ENCODE peak calls at places on chromosomes 3 and 15, in seven cellular contexts. J, W, O, V, F, T and K are unnamed samples.

GRCh38 chr15:66053991-66054390 is 184.7 kb downstream of the RAB11A start:
- DNase-seq in J (no peak), W (no peak), O (no peak), V (no peak), F (no peak), T (no peak), K (no peak)

GRCh38 chr3:194070220-194070633 is 65.7 kb upstream of the HES1 start:
- DNase-seq in J (no peak), W (no peak), O (no peak), V (peak; percentile 65), F (no peak), T (no peak), K (no peak)

GRCh38 chr3:82050382-82050781 is 288.9 kb upstream of the GBE1 start:
- DNase-seq in J (no peak), W (no peak), O (no peak), V (no peak), F (no peak), T (no peak), K (no peak)

GRCh38 chr3:33061782-33062181 is 35.2 kb downstream of the GLB1 start:
- DNase-seq in J (peak; percentile 43), W (no peak), O (no peak), V (no peak), F (peak; percentile 65), T (no peak), K (no peak)

GRCh38 chr3:11908981-11909698 is 62.5 kb upstream of the TAMM41 start:
- DNase-seq in J (no peak), W (no peak), O (no peak), V (no peak), F (no peak), T (no peak), K (no peak)

GRCh38 chr15:43225201-43225949 is 4.6 kb upstream of the EPB42 start:
- DNase-seq in J (peak; percentile 60), W (peak; percentile 56), O (peak; percentile 4), V (peak; percentile 63), F (peak; percentile 83), T (peak; percentile 84), K (peak; percentile 79)

GRCh38 chr15:31265090-31265870 is 61.4 kb upstream of the KLF13 start:
- DNase-seq in J (peak; percentile 84), W (no peak), O (no peak), V (peak; percentile 79), F (peak; percentile 46), T (no peak), K (peak; percentile 9)

GRCh38 chr3:36890261-36890660 is 54.6 kb downstream of the TRANK1 start:
- DNase-seq in J (no peak), W (no peak), O (no peak), V (no peak), F (no peak), T (no peak), K (peak; percentile 28)

GRCh38 chr3:196080997-196081833 is 675 bp downstream of the TFRC start:
- DNase-seq in J (peak; percentile 74), W (no peak), O (no peak), V (peak; percentile 35), F (peak; percentile 84), T (peak; percentile 56), K (peak; percentile 71)

GRCh38 chr3:101861978-101862421 is 12.7 kb downstream of the NFKBIZ start:
- DNase-seq in J (no peak), W (no peak), O (no peak), V (no peak), F (no peak), T (no peak), K (no peak)

GRCh38 chr3:169133178-169134161 is 530.0 kb downstream of the MECOM start:
- DNase-seq in J (no peak), W (no peak), O (no peak), V (no peak), F (no peak), T (peak; percentile 63), K (no peak)

GRCh38 chr3:168839692-168840091 is 744.0 kb upstream of the GOLIM4 start:
- DNase-seq in J (no peak), W (no peak), O (no peak), V (no peak), F (no peak), T (no peak), K (no peak)

GRCh38 chr15:49301562-49301961 is 121.5 kb upstream of the FGF7 start:
- DNase-seq in J (no peak), W (no peak), O (no peak), V (no peak), F (no peak), T (peak; percentile 30), K (no peak)

GRCh38 chr15:84878504-84878903 is 6.0 kb upstream of the SLC28A1 start:
- DNase-seq in J (peak; percentile 68), W (peak; percentile 56), O (peak; percentile 9), V (peak; percentile 22), F (peak; percentile 71), T (peak; percentile 56), K (peak; percentile 81)

DNA sequence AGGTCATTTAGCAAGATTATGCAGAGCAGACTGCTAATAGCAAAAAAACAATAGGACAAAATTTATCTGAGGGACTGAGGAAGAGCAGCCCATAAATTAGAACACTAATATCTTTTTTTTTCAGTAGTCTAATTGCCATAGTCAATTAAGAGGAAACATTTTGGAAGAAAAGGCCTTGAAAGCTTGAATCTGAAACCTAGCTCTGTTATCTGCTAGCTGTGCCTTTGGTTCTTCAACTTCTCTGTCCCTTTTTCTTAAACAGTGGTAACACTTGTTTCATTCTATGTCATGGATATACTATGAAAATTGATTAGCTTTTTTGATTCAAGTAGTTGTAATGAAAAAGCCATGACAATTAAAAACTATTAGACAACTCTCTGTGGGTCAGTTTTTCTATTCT is 1.7 kb downstream of the ATR start:
- DNase-seq in J (no peak), W (no peak), O (no peak), V (no peak), F (no peak), T (no peak), K (no peak)
- H3K27ac ChIP-seq in J (no peak overlapping the region), W (no peak overlapping the region), O (no peak overlapping the region), V (no peak overlapping the region), F (no peak overlapping the region), T (no peak overlapping the region), K (no peak overlapping the region)

GRCh38 chr3:161413127-161413854 is 42.0 kb upstream of the SPTSSB start:
- DNase-seq in J (no peak), W (no peak), O (no peak), V (no peak), F (no peak), T (peak; percentile 89), K (no peak)
- H3K4me2 ChIP-seq in J (no peak overlapping the region), W (no peak overlapping the region), O (no peak overlapping the region), V (no peak overlapping the region), F (no peak overlapping the region), T (peak overlapping the region; percentile 78), K (no peak overlapping the region)

GRCh38 chr3:150388468-150389418 is 19.4 kb upstream of the TSC22D2 start:
- DNase-seq in J (no peak), W (no peak), O (no peak), V (no peak), F (no peak), T (no peak), K (no peak)

GRCh38 chr3:150391200-150391599 is 16.9 kb upstream of the TSC22D2 start:
- DNase-seq in J (no peak), W (no peak), O (no peak), V (no peak), F (no peak), T (peak; percentile 41), K (no peak)

GRCh38 chr3:150384517-150385212 is 23.4 kb upstream of the TSC22D2 start:
- DNase-seq in J (peak; percentile 83), W (no peak), O (no peak), V (peak; percentile 76), F (peak; percentile 62), T (no peak), K (peak; percentile 58)

GRCh38 chr3:150385296-150386242 is 22.5 kb upstream of the TSC22D2 start:
- DNase-seq in J (peak; percentile 21), W (no peak), O (no peak), V (no peak), F (no peak), T (no peak), K (no peak)
- TF ChIP-seq CTCF in J (peak; percentile 1), W (no peak), O (no peak), V (no peak), F (no peak), T (no peak), K (no peak)

DNA sequence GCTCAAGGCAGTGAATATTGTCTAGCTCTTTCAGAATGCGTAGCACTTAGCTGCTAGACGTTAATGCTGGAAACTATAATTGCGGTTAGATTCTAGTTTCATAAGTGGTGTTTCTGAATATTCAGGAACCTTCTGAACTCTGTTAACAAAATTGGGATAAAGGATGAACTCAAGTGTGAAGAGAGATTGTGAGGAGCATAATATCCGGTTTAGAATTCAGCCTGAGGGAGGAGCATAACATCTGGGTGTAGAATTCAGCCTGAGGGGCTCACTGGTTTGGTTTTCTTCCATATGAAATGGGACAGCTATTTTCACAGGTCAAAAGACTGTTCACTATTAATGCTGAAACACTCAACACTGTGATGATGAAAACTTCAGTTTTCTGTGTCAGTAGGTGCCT is 68.4 kb upstream of the RPL35A start:
- DNase-seq in J (no peak), W (no peak), O (no peak), V (no peak), F (no peak), T (no peak), K (peak; percentile 14)
- H3K27ac ChIP-seq in J (no peak overlapping the region), W (no peak overlapping the region), O (no peak overlapping the region), V (no peak overlapping the region), F (no peak overlapping the region), T (no peak overlapping the region), K (peak overlapping the region; percentile 79)

GRCh38 chr3:13507247-13507790 is 27.2 kb downstream of the HDAC11 start:
- DNase-seq in J (no peak), W (no peak), O (no peak), V (no peak), F (no peak), T (peak; percentile 18), K (no peak)
- H3K4me2 ChIP-seq in J (no peak overlapping the region), W (no peak overlapping the region), O (no peak overlapping the region), V (no peak overlapping the region), F (peak overlapping the region; percentile 25), T (peak overlapping the region; percentile 35), K (no peak overlapping the region)

GRCh38 chr15:39628131-39628482 is 47.2 kb downstream of the THBS1 start:
- DNase-seq in J (no peak), W (no peak), O (no peak), V (peak; percentile 56), F (no peak), T (no peak), K (no peak)
- TF ChIP-seq CTCF in J (no peak), W (no peak), O (peak; percentile 33), V (peak; percentile 63), F (peak; percentile 21), T (peak; percentile 43), K (no peak)

GRCh38 chr15:34335176-34335575 is 2.4 kb downstream of the SLC12A6 start:
- DNase-seq in J (no peak), W (no peak), O (no peak), V (no peak), F (no peak), T (peak; percentile 67), K (no peak)
- H3K27ac ChIP-seq in J (no peak overlapping the region), W (no peak overlapping the region), O (no peak overlapping the region), V (no peak overlapping the region), F (no peak overlapping the region), T (peak overlapping the region; percentile 93), K (no peak overlapping the region)